ENCODE peak calls at places on chromosome 9, in five cellular contexts. One of them, this sample, is unnamed.

GRCh38 chr9:113516840-113517577 is 53.5 kb downstream of the RGS3 start:
- DNase-seq in heart left ventricle: no peak
- DNase-seq in C1 segment of cervical spinal cord: no peak
- DNase-seq in GM03348: no peak
- DNase-seq in Ammon's horn: no peak
- DNase-seq in this sample: no peak

GRCh38 chr9:6884101-6884500 is 126.3 kb downstream of the KDM4C start:
- DNase-seq in heart left ventricle: no peak
- DNase-seq in C1 segment of cervical spinal cord: no peak
- DNase-seq in GM03348: no peak
- DNase-seq in Ammon's horn: no peak
- DNase-seq in this sample: no peak

GRCh38 chr9:135921749-135922310 is 14.5 kb upstream of the CAMSAP1 start:
- DNase-seq in heart left ventricle: no peak
- DNase-seq in C1 segment of cervical spinal cord: no peak
- DNase-seq in GM03348: no peak
- DNase-seq in Ammon's horn: no peak
- DNase-seq in this sample: no peak

GRCh38 chr9:71755869-71756268 is 12.4 kb downstream of the CEMIP2 start:
- DNase-seq in heart left ventricle: no peak
- DNase-seq in C1 segment of cervical spinal cord: no peak
- DNase-seq in GM03348: no peak
- DNase-seq in Ammon's horn: no peak
- DNase-seq in this sample: no peak

GRCh38 chr9:110282023-110282766 is 25.9 kb upstream of the TXN start:
- DNase-seq in heart left ventricle: no peak
- DNase-seq in C1 segment of cervical spinal cord: no peak
- DNase-seq in GM03348: peak
- DNase-seq in Ammon's horn: peak
- DNase-seq in this sample: no peak

GRCh38 chr9:127949827-127950512 is 12.3 kb upstream of the DPM2 start:
- DNase-seq in heart left ventricle: peak
- DNase-seq in C1 segment of cervical spinal cord: peak
- DNase-seq in GM03348: no peak
- DNase-seq in Ammon's horn: peak
- DNase-seq in this sample: no peak

GRCh38 chr9:35680331-35681105 is 6.8 kb downstream of the CA9 start:
- DNase-seq in heart left ventricle: no peak
- DNase-seq in C1 segment of cervical spinal cord: no peak
- DNase-seq in GM03348: peak
- DNase-seq in Ammon's horn: no peak
- DNase-seq in this sample: no peak

GRCh38 chr9:104895572-104895971 is 32.4 kb downstream of the ABCA1 start:
- DNase-seq in heart left ventricle: no peak
- DNase-seq in C1 segment of cervical spinal cord: no peak
- DNase-seq in GM03348: peak
- DNase-seq in Ammon's horn: no peak
- DNase-seq in this sample: no peak

This sample was measured in left cardiac atrium.